ENCODE peak calls at places on chromosomes 2 and 18, in four cellular contexts. S is A549, F is HCT116, H is GM12878. V is an unnamed sample.

GRCh38 chr2:96342085-96342484 is 6.5 kb downstream of the NCAPH start:
- DNase-seq in S (peak), F (no peak), H (no peak), V (no peak)

GRCh38 chr2:233082934-233083755 is 23.0 kb downstream of the INPP5D start:
- DNase-seq in H (no peak), S (no peak), F (no peak), V (peak)

GRCh38 chr2:18057657-18058056 is 179.2 kb downstream of the KCNS3 start:
- DNase-seq in S (no peak), F (no peak), H (no peak), V (no peak)

GRCh38 chr2:96093528-96093927 is 22.8 kb downstream of the ADRA2B start:
- DNase-seq in F (no peak), S (no peak), H (no peak), V (no peak)

GRCh38 chr2:172294983-172295382 is 132.4 kb upstream of the ITGA6 start:
- DNase-seq in F (no peak), S (no peak), H (no peak), V (no peak)

GRCh38 chr2:62219407-62220159 is 23.7 kb downstream of the B3GNT2 start:
- DNase-seq in H (no peak), F (no peak), S (no peak), V (no peak)

GRCh38 chr2:114517580-114517979 is 75.1 kb downstream of the DPP10 start:
- DNase-seq in S (no peak), H (no peak), F (no peak), V (no peak)

GRCh38 chr2:47554311-47554905 is 151.5 kb downstream of the MSH2 start:
- DNase-seq in F (no peak), S (no peak), H (no peak), V (peak)

GRCh38 chr18:34840416-34840815 is 130.3 kb downstream of the DTNA start:
- DNase-seq in F (no peak), S (no peak), H (no peak), V (no peak)

GRCh38 chr2:235286624-235287368 is 207.0 kb upstream of the AGAP1 start:
- DNase-seq in S (no peak), F (no peak), H (no peak), V (no peak)

GRCh38 chr2:20113986-20114938 is 62.8 kb upstream of the LAPTM4A start:
- DNase-seq in H (no peak), F (no peak), S (no peak), V (no peak)

GRCh38 chr2:181685150-181685688 is 4.9 kb upstream of the NEUROD1 start:
- DNase-seq in H (no peak), S (no peak), F (no peak), V (peak)

GRCh38 chr18:1585881-1586488 is 681.3 kb downstream of the ADCYAP1 start:
- DNase-seq in F (peak), S (peak), H (peak), V (peak)

GRCh38 chr2:100065029-100065428 is 77.4 kb downstream of the AFF3 start:
- DNase-seq in H (no peak), S (no peak), F (no peak), V (no peak)

GRCh38 chr2:43159797-43160196 is 66.6 kb downstream of the ZFP36L2 start:
- DNase-seq in F (no peak), S (no peak), H (no peak), V (peak)

GRCh38 chr2:159148891-159149290 is 137.6 kb downstream of the WDSUB1 start:
- DNase-seq in F (no peak), S (no peak), H (no peak), V (no peak)

GRCh38 chr2:142220901-142221300 is 90.1 kb upstream of the LRP1B start:
- DNase-seq in H (no peak), S (no peak), F (no peak), V (no peak)

GRCh38 chr2:129459881-129460280 is 519.6 kb upstream of the RAB6C start:
- DNase-seq in F (no peak), H (no peak), S (no peak), V (no peak)

GRCh38 chr2:127675335-127676261 is at the start of gene LIMS2:
- DNase-seq in F (no peak), H (no peak), S (peak), V (no peak)

GRCh38 chr2:113160962-113161361 is 12.8 kb upstream of the PSD4 start:
- DNase-seq in H (no peak), F (no peak), S (no peak), V (no peak)

GRCh38 chr18:26425148-26425531 is 123.2 kb downstream of the KCTD1 start:
- DNase-seq in H (no peak), F (no peak), S (no peak), V (no peak)

GRCh38 chr18:26432651-26433424 is 115.5 kb downstream of the KCTD1 start:
- DNase-seq in F (no peak), H (no peak), S (no peak), V (no peak)

GRCh38 chr18:26434887-26435286 is 113.5 kb downstream of the KCTD1 start:
- DNase-seq in F (no peak), S (no peak), H (no peak), V (no peak)

GRCh38 chr18:26424428-26425147 is 123.8 kb downstream of the KCTD1 start:
- DNase-seq in F (no peak), H (no peak), S (no peak), V (no peak)

GRCh38 chr18:26429535-26429934 is 118.8 kb downstream of the KCTD1 start:
- DNase-seq in F (peak), S (peak), H (no peak), V (no peak)
- TF ChIP-seq MAX in F (peak), S (no peak), H (no peak), V (no peak)

GRCh38 chr2:144890828-144891227 is 370.9 kb upstream of the ZEB2 start:
- DNase-seq in H (no peak), F (peak), S (peak), V (peak)
- TF ChIP-seq CTCF in H (no peak), F (peak), S (no peak), V (no peak)

GRCh38 chr2:110727923-110728322 is 4.5 kb upstream of the ACOXL start:
- DNase-seq in F (no peak), S (no peak), H (no peak), V (no peak)

GRCh38 chr2:110731064-110731463 is 1.3 kb upstream of the ACOXL start:
- DNase-seq in H (no peak), S (no peak), F (no peak), V (no peak)

GRCh38 chr2:110729106-110729505 is 3.3 kb upstream of the ACOXL start:
- DNase-seq in S (no peak), H (no peak), F (no peak), V (no peak)

GRCh38 chr2:110735366-110735765 is 3.0 kb downstream of the ACOXL start:
- DNase-seq in F (no peak), S (no peak), H (no peak), V (peak)

GRCh38 chr2:110732422-110733413 is at the start of gene ACOXL:
- DNase-seq in S (no peak), F (peak), H (no peak), V (no peak)
- TF ChIP-seq MAX in S (no peak), F (peak), H (no peak), V (no peak)

GRCh38 chr2:211816739-211817138 is 721.9 kb downstream of the ERBB4 start:
- DNase-seq in S (no peak), H (no peak), F (no peak), V (no peak)

GRCh38 chr2:211812587-211812986 is 726.0 kb downstream of the ERBB4 start:
- DNase-seq in H (no peak), S (no peak), F (no peak), V (no peak)
- TF ChIP-seq CTCF in H (no peak), S (no peak), F (no peak), V (no peak)

GRCh38 chr18:23966909-23967308 is 47.6 kb upstream of the TTC39C start:
- DNase-seq in S (no peak), H (no peak), F (no peak), V (no peak)

GRCh38 chr18:23967321-23968089 is 47.0 kb upstream of the TTC39C start:
- DNase-seq in S (no peak), F (no peak), H (peak), V (peak)

GRCh38 chr18:23964282-23965238 is 50.0 kb upstream of the TTC39C start:
- DNase-seq in S (no peak), F (peak), H (no peak), V (peak)

GRCh38 chr18:23968638-23969037 is 45.9 kb upstream of the TTC39C start:
- DNase-seq in S (no peak), H (no peak), F (no peak), V (no peak)

DNA sequence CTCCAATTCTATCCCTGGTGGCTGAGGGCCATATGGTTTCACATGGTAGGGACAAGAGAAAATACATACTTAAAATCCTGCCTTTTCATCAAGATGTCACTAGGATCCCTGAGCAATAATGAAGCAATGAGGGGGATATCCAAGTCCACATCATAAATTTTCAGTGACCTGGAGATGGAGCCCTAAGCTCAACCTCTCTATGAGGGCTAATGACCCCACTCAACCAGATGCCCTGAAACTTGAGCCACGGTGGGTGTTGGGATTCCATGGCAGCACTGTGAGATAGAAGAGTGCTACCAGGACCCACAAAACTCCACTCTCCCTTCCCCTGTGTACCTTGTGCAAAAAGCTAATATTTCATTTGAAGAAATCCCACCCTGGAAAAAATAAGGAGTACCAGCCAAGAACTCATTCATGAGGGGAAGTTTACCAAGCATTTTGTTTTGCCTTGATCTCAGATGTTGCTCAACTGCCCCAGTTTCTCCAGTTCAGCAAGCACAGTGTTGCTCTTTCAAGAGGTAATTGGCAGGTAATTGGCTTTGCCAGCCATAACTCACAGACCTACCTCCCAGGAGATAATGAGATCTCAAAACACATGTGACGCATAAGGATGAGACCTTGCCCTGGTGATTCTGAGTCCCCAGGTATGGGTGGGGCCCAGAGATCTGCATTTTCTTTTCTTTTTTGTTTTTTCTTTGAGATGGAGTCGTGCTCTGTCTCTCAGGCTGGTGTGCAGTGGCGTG is 50.9 kb upstream of the TTC39C start:
- DNase-seq in F (no peak), S (no peak), H (no peak), V (no peak)
- TF ChIP-seq MAX in F (no peak), S (no peak), H (no peak), V (no peak)

DNA sequence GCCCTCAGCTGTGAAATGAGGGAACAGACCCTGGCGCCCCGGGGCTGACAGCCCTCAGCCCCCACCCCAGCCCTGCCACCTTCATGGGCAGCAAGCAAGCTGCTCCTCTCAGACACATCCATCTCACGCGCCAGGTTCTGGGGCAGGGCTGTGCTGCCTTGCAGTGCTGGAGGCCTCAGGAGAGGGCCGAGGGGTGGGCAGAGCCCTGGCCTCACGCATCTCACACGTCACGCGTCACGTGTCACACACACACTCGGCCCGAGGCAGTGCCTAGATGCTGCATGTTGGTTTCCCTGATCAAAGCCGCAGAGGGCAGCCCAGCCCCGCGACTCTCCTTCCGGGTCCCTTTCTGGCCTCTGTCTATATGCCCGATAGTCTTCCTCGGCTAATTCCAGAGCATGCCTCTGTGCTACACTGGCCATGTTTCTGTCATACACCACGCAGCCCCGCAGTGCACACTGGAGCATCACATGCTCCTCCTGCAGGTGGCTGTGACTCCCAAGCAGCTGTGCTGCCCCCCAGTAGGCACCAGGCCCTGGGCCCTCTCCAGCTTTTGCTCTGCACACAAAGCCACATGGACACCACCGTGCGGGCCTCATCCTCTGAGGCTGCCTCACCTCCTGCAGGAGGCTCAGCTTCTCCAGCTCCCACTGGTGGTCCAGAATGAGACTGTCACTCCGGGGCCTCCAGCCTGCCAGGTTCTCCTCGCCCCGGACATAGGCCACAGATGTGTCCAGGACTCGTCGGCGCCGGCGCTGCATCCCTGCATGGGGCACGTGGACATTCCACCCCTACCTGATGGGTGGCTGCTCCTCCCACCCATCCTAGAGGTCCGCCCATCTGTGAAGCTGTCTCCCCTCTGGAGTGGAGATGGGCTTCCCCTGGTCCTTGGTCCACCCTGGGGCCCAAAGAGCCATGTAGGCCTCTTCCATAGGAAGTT is 31.4 kb downstream of the AQP12A start:
- DNase-seq in H (no peak), S (no peak), F (no peak), V (no peak)
- TF ChIP-seq CTCF in H (no peak), S (no peak), F (no peak), V (peak)

GRCh38 chr2:33146112-33146511 is 199.4 kb downstream of the LTBP1 start:
- DNase-seq in H (no peak), S (no peak), F (no peak), V (no peak)
- TF ChIP-seq MAX in H (no peak), S (no peak), F (no peak), V (no peak)